ENCODE peak calls at places on chromosomes 12 and 14, in seven cellular contexts. M, Q, K, P, A, O and Y are unnamed samples.

GRCh38 chr12:107749094-107749493 is 11.8 kb downstream of the PRDM4 start:
- DNase-seq in M (no peak), Q (no peak), K (no peak), P (no peak), A (no peak), O (no peak), Y (peak)

GRCh38 chr14:67516679-67517078 is 16.4 kb upstream of the PLEKHH1 start:
- DNase-seq in M (no peak), Q (no peak), K (no peak), P (no peak), A (no peak), O (no peak), Y (no peak)

GRCh38 chr12:124399622-124400021 is 104.7 kb downstream of the RFLNA start:
- DNase-seq in M (no peak), Q (peak), K (no peak), P (no peak), A (no peak), O (no peak), Y (no peak)

GRCh38 chr14:58141893-58142292 is 10.1 kb downstream of the ARMH4 start:
- DNase-seq in M (no peak), Q (no peak), K (no peak), P (no peak), A (no peak), O (no peak), Y (no peak)

GRCh38 chr12:45350861-45351260 is 135.0 kb downstream of the ANO6 start:
- DNase-seq in M (no peak), Q (no peak), K (no peak), P (no peak), A (no peak), O (no peak), Y (no peak)

GRCh38 chr14:102235275-102235897 is 69.6 kb downstream of the MOK start:
- DNase-seq in M (peak), Q (peak), K (peak), P (peak), A (peak), O (peak), Y (peak)

GRCh38 chr12:3821441-3821840 is 51.8 kb downstream of the PARP11 start:
- DNase-seq in M (no peak), Q (no peak), K (no peak), P (no peak), A (no peak), O (no peak), Y (no peak)

GRCh38 chr12:13179159-13180074 is 17.1 kb upstream of the EMP1 start:
- DNase-seq in M (peak), Q (peak), K (peak), P (peak), A (peak), O (peak), Y (peak)

GRCh38 chr12:52226446-52226845 is 6.6 kb upstream of the KRT7 start:
- DNase-seq in M (no peak), Q (no peak), K (no peak), P (no peak), A (no peak), O (no peak), Y (no peak)

GRCh38 chr12:106685381-106685780 is 89.1 kb upstream of the RIC8B start:
- DNase-seq in M (no peak), Q (no peak), K (no peak), P (no peak), A (no peak), O (no peak), Y (no peak)

GRCh38 chr14:69039287-69039628 is 60.2 kb upstream of the ACTN1 start:
- DNase-seq in M (no peak), Q (no peak), K (no peak), P (no peak), A (peak), O (no peak), Y (no peak)

GRCh38 chr14:69036757-69037506 is 57.8 kb upstream of the ACTN1 start:
- DNase-seq in M (no peak), Q (no peak), K (peak), P (no peak), A (no peak), O (no peak), Y (no peak)

GRCh38 chr14:69038449-69039286 is 59.6 kb upstream of the ACTN1 start:
- DNase-seq in M (no peak), Q (no peak), K (no peak), P (no peak), A (peak), O (no peak), Y (no peak)

GRCh38 chr14:69040343-69040742 is 61.2 kb upstream of the ACTN1 start:
- DNase-seq in M (no peak), Q (no peak), K (no peak), P (no peak), A (no peak), O (no peak), Y (no peak)

GRCh38 chr14:69037790-69038448 is 58.8 kb upstream of the ACTN1 start:
- DNase-seq in M (no peak), Q (no peak), K (no peak), P (no peak), A (no peak), O (no peak), Y (no peak)
- H3K27ac ChIP-seq in M (no peak), Q (no peak), K (no peak), P (no peak), A (peak), O (no peak), Y (no peak)

GRCh38 chr12:115135800-115136211 is 451.8 kb upstream of the TBX3 start:
- DNase-seq in M (no peak), Q (peak), K (peak), P (no peak), A (peak), O (peak), Y (no peak)

GRCh38 chr12:115132906-115133305 is 448.9 kb upstream of the TBX3 start:
- DNase-seq in M (no peak), Q (no peak), K (no peak), P (no peak), A (no peak), O (peak), Y (no peak)

GRCh38 chr12:115137812-115138521 is 454.0 kb upstream of the TBX3 start:
- DNase-seq in M (no peak), Q (no peak), K (peak), P (no peak), A (no peak), O (no peak), Y (no peak)

GRCh38 chr12:115132145-115132544 is 448.2 kb upstream of the TBX3 start:
- DNase-seq in M (no peak), Q (no peak), K (no peak), P (no peak), A (no peak), O (no peak), Y (no peak)

GRCh38 chr12:115134298-115134697 is 450.3 kb upstream of the TBX3 start:
- DNase-seq in M (no peak), Q (no peak), K (no peak), P (no peak), A (no peak), O (no peak), Y (no peak)
- H3K27ac ChIP-seq in M (no peak), Q (no peak), K (no peak), P (no peak), A (no peak), O (no peak), Y (no peak)

GRCh38 chr12:130956009-130956408 is 2.3 kb downstream of the ADGRD1 start:
- DNase-seq in M (no peak), Q (no peak), K (no peak), P (no peak), A (no peak), O (no peak), Y (no peak)
- H3K27ac ChIP-seq in M (no peak), Q (no peak), K (no peak), P (no peak), A (no peak), O (peak), Y (no peak)

GRCh38 chr12:70059373-70059772 is 183.9 kb upstream of the CNOT2 start:
- DNase-seq in M (no peak), Q (no peak), K (no peak), P (no peak), A (no peak), O (no peak), Y (no peak)

GRCh38 chr12:70060634-70061033 is 182.6 kb upstream of the CNOT2 start:
- DNase-seq in M (no peak), Q (no peak), K (no peak), P (no peak), A (no peak), O (no peak), Y (no peak)
- H3K27ac ChIP-seq in M (no peak), Q (no peak), K (no peak), P (no peak), A (no peak), O (no peak), Y (no peak)

GRCh38 chr12:94674835-94675234 is 24.5 kb upstream of the TMCC3 start:
- DNase-seq in M (no peak), Q (no peak), K (peak), P (no peak), A (no peak), O (no peak), Y (no peak)
- H3K27ac ChIP-seq in M (no peak), Q (no peak), K (no peak), P (no peak), A (no peak), O (no peak), Y (no peak)

DNA sequence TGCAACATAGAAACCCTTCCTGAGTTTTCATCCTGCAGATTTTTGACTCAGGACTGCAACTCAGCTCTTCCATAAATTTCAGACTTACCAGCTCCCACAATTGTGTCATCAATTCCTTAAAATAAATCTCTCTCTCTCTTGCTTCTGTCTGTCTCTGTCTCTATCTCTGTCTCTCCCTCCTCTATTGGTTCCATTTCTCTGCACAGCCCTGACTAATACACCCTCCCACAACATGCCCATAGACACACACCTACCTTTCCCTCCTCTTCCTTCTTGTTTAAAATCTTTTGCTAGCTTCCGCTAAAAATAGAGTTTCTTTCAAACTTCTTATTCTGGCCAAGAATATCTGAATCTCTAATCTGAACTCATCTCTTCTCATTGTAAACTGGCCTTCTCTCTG is 22.9 kb upstream of the PTHLH start:
- DNase-seq in M (no peak), Q (no peak), K (no peak), P (no peak), A (no peak), O (no peak), Y (no peak)
- H3K27ac ChIP-seq in M (no peak), Q (no peak), K (no peak), P (no peak), A (no peak), O (no peak), Y (no peak)

GRCh38 chr12:132478845-132479244 is 11.1 kb upstream of the FBRSL1 start:
- DNase-seq in M (no peak), Q (no peak), K (no peak), P (no peak), A (no peak), O (no peak), Y (no peak)
- H3K27ac ChIP-seq in M (no peak), Q (no peak), K (no peak), P (no peak), A (no peak), O (no peak), Y (no peak)

GRCh38 chr12:68565391-68565903 is 45.3 kb upstream of the RAP1B start:
- DNase-seq in M (no peak), Q (no peak), K (no peak), P (peak), A (peak), O (no peak), Y (peak)
- H3K27ac ChIP-seq in M (no peak), Q (no peak), K (no peak), P (no peak), A (no peak), O (no peak), Y (no peak)

DNA sequence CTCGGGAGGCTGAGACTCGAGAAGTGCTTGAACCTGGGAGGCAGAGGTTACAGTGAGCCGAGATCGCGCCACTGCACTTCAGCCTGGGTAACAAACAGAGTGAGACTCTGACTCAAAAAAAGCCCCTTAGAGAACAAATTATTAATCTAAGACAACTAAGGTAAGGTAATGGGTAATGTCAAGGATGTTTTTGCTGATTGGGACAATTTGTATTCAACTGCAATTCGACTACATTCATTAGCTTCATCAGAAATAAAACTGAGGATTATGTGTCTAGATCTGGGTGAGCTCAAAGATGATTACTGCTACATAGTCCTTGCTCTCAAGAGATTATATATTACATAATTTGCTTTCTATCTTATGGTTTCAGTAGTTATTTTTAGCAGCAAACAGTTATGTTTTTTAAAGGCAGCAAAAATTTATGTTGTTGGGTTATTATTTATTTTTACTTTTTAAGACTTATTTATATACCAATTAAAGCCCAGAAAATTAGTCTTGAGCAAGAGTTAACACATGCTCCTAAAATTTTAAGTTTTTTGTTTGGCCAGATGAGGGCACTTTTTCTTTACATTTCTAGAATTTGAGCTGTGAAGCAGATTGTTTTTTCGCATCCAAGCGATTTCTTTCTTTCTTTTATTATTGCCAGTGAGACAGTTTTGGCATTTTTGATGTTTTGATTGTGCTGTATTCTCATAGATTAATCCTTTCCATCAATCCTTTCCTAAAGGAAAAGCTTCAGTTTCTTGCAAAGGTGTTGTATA is 52.3 kb downstream of the PLEKHA5 start:
- DNase-seq in M (no peak), Q (no peak), K (no peak), P (no peak), A (no peak), O (no peak), Y (no peak)
- H3K27ac ChIP-seq in M (no peak), Q (no peak), K (no peak), P (no peak), A (no peak), O (peak), Y (no peak)

GRCh38 chr14:93832665-93833064 is 44.4 kb upstream of the PRIMA1 start:
- DNase-seq in M (peak), Q (no peak), K (peak), P (no peak), A (no peak), O (no peak), Y (no peak)

GRCh38 chr14:93832076-93832475 is 43.8 kb upstream of the PRIMA1 start:
- DNase-seq in M (no peak), Q (no peak), K (no peak), P (no peak), A (no peak), O (no peak), Y (no peak)

GRCh38 chr14:93838253-93838652 is 50.0 kb upstream of the PRIMA1 start:
- DNase-seq in M (no peak), Q (no peak), K (no peak), P (no peak), A (no peak), O (no peak), Y (no peak)

GRCh38 chr14:93830753-93831461 is 42.6 kb upstream of the PRIMA1 start:
- DNase-seq in M (no peak), Q (no peak), K (no peak), P (no peak), A (no peak), O (no peak), Y (no peak)

DNA sequence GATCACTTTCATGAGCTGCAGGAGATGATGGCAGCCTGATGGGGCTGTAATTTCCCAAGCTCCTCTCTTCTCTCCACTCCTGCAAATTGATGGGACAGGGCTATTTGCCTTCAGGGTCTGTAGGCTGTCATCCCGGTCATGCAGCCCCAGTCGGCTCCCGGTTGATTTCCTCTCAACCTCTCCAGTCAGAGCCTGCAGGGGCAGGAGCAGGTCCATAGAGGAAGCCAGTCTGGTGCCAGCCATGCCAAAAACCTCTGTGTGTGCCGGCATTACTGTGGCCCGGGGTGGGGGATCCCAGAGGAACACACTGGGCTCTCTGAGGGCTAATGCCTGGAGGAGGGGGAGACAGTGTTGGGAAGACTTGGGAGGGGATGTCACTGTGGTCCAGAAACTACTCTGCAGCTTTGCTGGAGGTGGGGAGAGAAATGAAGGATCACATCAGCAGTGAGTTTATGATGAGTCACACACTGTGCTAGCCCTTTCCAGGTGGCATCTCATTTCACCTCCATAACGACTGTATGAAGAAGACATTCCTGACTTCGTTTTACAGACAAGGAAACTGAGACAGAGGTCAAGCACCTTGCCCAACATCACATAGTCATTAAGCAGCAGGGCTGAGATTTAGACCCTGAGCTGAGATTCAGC is 46.6 kb upstream of the PRIMA1 start:
- DNase-seq in M (no peak), Q (no peak), K (no peak), P (no peak), A (no peak), O (no peak), Y (no peak)
- H3K27ac ChIP-seq in M (no peak), Q (no peak), K (no peak), P (no peak), A (no peak), O (no peak), Y (no peak)